ENCODE peak calls at places on chromosomes 2 and 18, in six cellular contexts. S is AG04450, M is psoas muscle, I is retinal pigment epithelial cell, Z is cardiac fibroblast, F is colonic mucosa. U is an unnamed sample.

GRCh38 chr2:65329551-65329950 is 101.9 kb downstream of the ACTR2 start:
- DNase-seq in S (no peak), M (no peak), I (no peak), Z (no peak), F (no peak), U (no peak)

GRCh38 chr2:133421516-133422324 is 146.5 kb downstream of the NCKAP5 start:
- DNase-seq in S (peak), M (no peak), I (no peak), Z (peak), F (peak), U (peak)

GRCh38 chr2:1369905-1370304 is 43.4 kb upstream of the TPO start:
- DNase-seq in S (no peak), M (no peak), I (no peak), Z (no peak), F (no peak), U (no peak)

GRCh38 chr2:237464757-237465391 is 22.2 kb upstream of the MLPH start:
- DNase-seq in S (no peak), M (no peak), I (no peak), Z (no peak), F (no peak), U (no peak)

GRCh38 chr18:76446321-76446720 is 48.7 kb downstream of the ZNF516 start:
- DNase-seq in S (no peak), M (no peak), I (no peak), Z (no peak), F (no peak), U (no peak)

GRCh38 chr2:106745468-106745867 is 140.5 kb downstream of the ST6GAL2 start:
- DNase-seq in S (no peak), M (no peak), I (no peak), Z (peak), F (no peak), U (no peak)

GRCh38 chr2:112850588-112850987 is 14.0 kb upstream of the IL1B start:
- DNase-seq in S (no peak), M (no peak), I (no peak), Z (no peak), F (no peak), U (no peak)

GRCh38 chr2:234309431-234309830 is 187.4 kb downstream of the ARL4C start:
- DNase-seq in S (no peak), M (no peak), I (no peak), Z (no peak), F (no peak), U (no peak)

GRCh38 chr18:25229080-25229479 is 122.9 kb downstream of the ZNF521 start:
- DNase-seq in S (peak), M (no peak), I (no peak), Z (peak), F (no peak), U (no peak)

GRCh38 chr2:216285641-216286156 is 86.6 kb downstream of the MARCHF4 start:
- DNase-seq in S (no peak), M (no peak), I (no peak), Z (no peak), F (no peak), U (no peak)

GRCh38 chr2:224086226-224086911 is 47.3 kb upstream of the SERPINE2 start:
- DNase-seq in S (no peak), M (no peak), I (peak), Z (peak), F (no peak), U (no peak)

GRCh38 chr18:5195656-5196055 is 1.4 kb downstream of the AKAIN1 start:
- DNase-seq in S (no peak), M (no peak), I (no peak), Z (no peak), F (no peak), U (no peak)

GRCh38 chr2:217795706-217796465 is 206.9 kb downstream of the TNS1 start:
- DNase-seq in S (no peak), M (no peak), I (no peak), Z (no peak), F (peak), U (no peak)

GRCh38 chr2:39481611-39482010 is 44.5 kb upstream of the MAP4K3 start:
- DNase-seq in S (no peak), M (no peak), I (no peak), Z (peak), F (no peak), U (no peak)

GRCh38 chr2:201880620-201881381 is 74.5 kb downstream of the CDK15 start:
- DNase-seq in S (no peak), M (peak), I (no peak), Z (no peak), F (no peak), U (no peak)

GRCh38 chr2:218223046-218223445 is 6.1 kb downstream of the ARPC2 start:
- DNase-seq in S (no peak), M (no peak), I (no peak), Z (no peak), F (no peak), U (no peak)

GRCh38 chr2:128442053-128442751 is 123.5 kb upstream of the HS6ST1 start:
- DNase-seq in S (no peak), M (no peak), I (no peak), Z (no peak), F (peak), U (no peak)

GRCh38 chr18:45024357-45025107 is 343.8 kb downstream of the SETBP1 start:
- DNase-seq in S (no peak), M (no peak), I (no peak), Z (no peak), F (no peak), U (no peak)

GRCh38 chr2:11214770-11215169 is 59.5 kb downstream of the SLC66A3 start:
- DNase-seq in S (no peak), M (no peak), I (no peak), Z (no peak), F (no peak), U (no peak)

GRCh38 chr2:73418343-73418742 is 32.7 kb downstream of the ALMS1 start:
- DNase-seq in S (peak), M (peak), I (peak), Z (peak), F (peak), U (no peak)

GRCh38 chr2:135600915-135601314 is 69.6 kb downstream of the R3HDM1 start:
- DNase-seq in S (no peak), M (no peak), I (no peak), Z (peak), F (no peak), U (no peak)

GRCh38 chr2:233990261-233990798 is 60.2 kb upstream of the SPP2 start:
- DNase-seq in S (no peak), M (no peak), I (no peak), Z (no peak), F (no peak), U (no peak)

GRCh38 chr2:232491139-232491780 is 3.6 kb upstream of the ECEL1 start:
- DNase-seq in S (no peak), M (no peak), I (no peak), Z (no peak), F (no peak), U (no peak)

GRCh38 chr2:209463835-209464234 is 40.0 kb downstream of the MAP2 start:
- DNase-seq in S (no peak), M (no peak), I (no peak), Z (no peak), F (no peak), U (no peak)

GRCh38 chr18:75088622-75089211 is 120.2 kb downstream of the PTGR3 start:
- DNase-seq in S (no peak), M (no peak), I (no peak), Z (no peak), F (no peak), U (no peak)

GRCh38 chr18:33577688-33578370 is at the start of gene ASXL3:
- DNase-seq in S (no peak), M (peak), I (no peak), Z (peak), F (peak), U (peak)

GRCh38 chr2:195848119-195848899 is 191.3 kb downstream of the SLC39A10 start:
- DNase-seq in S (no peak), M (no peak), I (no peak), Z (no peak), F (no peak), U (no peak)

GRCh38 chr2:150526006-150526405 is 38.5 kb upstream of the RND3 start:
- DNase-seq in S (no peak), M (no peak), I (no peak), Z (no peak), F (no peak), U (no peak)

GRCh38 chr18:29712785-29713184 is 1329.8 kb downstream of the DSC3 start:
- DNase-seq in S (no peak), M (no peak), I (no peak), Z (no peak), F (no peak), U (no peak)

GRCh38 chr2:165791811-165792454 is 2.1 kb downstream of the GALNT3 start:
- DNase-seq in S (no peak), M (no peak), I (peak), Z (no peak), F (no peak), U (no peak)

GRCh38 chr2:179096090-179096489 is 46.2 kb upstream of the CCDC141 start:
- DNase-seq in S (no peak), M (no peak), I (no peak), Z (no peak), F (no peak), U (no peak)

GRCh38 chr2:65316072-65316471 is 88.4 kb downstream of the ACTR2 start:
- DNase-seq in S (peak), M (peak), I (no peak), Z (peak), F (no peak), U (no peak)

GRCh38 chr2:204533629-204534370 is 11.5 kb upstream of the PARD3B start:
- DNase-seq in S (no peak), M (no peak), I (no peak), Z (no peak), F (peak), U (no peak)

GRCh38 chr18:23142285-23142929 is 7.1 kb downstream of the CABLES1 start:
- DNase-seq in S (no peak), M (no peak), I (no peak), Z (no peak), F (no peak), U (no peak)

GRCh38 chr2:16330012-16330411 is 335.6 kb downstream of the CYRIA start:
- DNase-seq in S (no peak), M (no peak), I (no peak), Z (no peak), F (no peak), U (no peak)

GRCh38 chr2:38716185-38716584 is 35.0 kb downstream of the SRSF7 start:
- DNase-seq in S (peak), M (no peak), I (no peak), Z (peak), F (no peak), U (no peak)

GRCh38 chr2:34012728-34013302 is 413.7 kb upstream of the FAM98A start:
- DNase-seq in S (peak), M (peak), I (peak), Z (peak), F (peak), U (no peak)

GRCh38 chr2:160920791-160921303 is 239.4 kb upstream of the TANK start:
- DNase-seq in S (peak), M (peak), I (no peak), Z (peak), F (no peak), U (no peak)

DNA sequence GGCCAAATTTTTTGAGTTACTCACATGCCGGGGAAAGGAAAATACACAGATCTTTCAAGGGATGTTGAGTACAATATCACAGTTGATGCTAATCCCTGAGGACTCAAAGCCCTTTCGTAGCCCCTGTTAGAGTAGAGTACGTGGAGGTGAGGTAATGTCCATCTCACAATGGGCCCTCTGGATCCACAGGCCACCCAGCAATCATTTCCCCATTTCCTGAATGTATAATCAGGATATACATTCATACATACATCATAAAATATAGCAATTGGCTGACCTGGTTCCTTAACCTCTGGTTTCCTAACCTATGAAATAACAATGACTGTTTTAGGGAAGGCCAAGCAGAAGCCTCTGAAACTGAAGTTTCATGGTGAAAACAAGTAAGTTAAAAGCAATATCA is 10.2 kb upstream of the SP100 start:
- DNase-seq in S (no peak), M (no peak), I (no peak), Z (no peak), F (no peak), U (no peak)
- TF ChIP-seq CTCF in S (no peak), M (no peak), I (no peak), Z (no peak), F (no peak), U (no peak)

GRCh38 chr18:43590182-43590903 is 313.1 kb upstream of the SYT4 start:
- DNase-seq in S (no peak), M (no peak), I (no peak), Z (no peak), F (no peak), U (no peak)

GRCh38 chr18:43589611-43590151 is 312.4 kb upstream of the SYT4 start:
- DNase-seq in S (no peak), M (no peak), I (no peak), Z (no peak), F (no peak), U (no peak)

GRCh38 chr18:43592268-43592667 is 315.0 kb upstream of the SYT4 start:
- DNase-seq in S (no peak), M (no peak), I (no peak), Z (no peak), F (no peak), U (no peak)

GRCh38 chr18:43588838-43589237 is 311.5 kb upstream of the SYT4 start:
- DNase-seq in S (no peak), M (no peak), I (no peak), Z (no peak), F (no peak), U (no peak)

DNA sequence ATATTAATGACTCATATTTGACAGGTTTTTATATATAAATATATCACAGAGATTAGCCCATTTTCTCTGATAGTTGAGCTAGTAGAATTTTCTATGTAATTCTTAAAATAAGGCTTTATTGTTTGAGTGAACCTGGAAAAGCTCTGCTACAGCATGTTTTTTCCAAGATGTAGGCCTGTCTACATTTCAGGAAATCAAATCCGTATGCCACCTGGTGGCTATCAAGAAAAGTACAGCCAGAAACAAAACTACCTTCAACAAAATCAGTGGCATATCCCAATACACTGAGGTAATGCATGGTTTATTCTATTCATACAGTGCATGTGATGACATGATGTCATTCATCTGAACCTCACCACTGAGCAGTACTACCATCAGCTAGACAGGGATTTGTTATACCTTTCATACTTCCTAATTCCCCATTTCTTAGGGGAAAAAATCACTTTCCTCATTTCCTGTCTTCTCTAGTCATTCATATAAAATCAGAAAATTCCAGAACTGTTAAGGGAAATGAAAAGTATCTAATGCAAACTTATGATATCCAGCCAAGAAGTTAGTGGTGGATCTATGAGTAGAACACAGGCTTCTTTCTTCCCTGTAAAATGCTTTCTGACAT is 310.4 kb upstream of the SYT4 start:
- DNase-seq in S (no peak), M (no peak), I (no peak), Z (peak), F (no peak), U (peak)
- TF ChIP-seq CTCF in S (peak), M (peak), I (peak), Z (peak), F (peak), U (peak)

GRCh38 chr18:10032331-10032979 is 118.6 kb downstream of the VAPA start:
- DNase-seq in S (no peak), M (no peak), I (no peak), Z (no peak), F (no peak), U (no peak)
- TF ChIP-seq CTCF in S (peak), M (peak), I (peak), Z (no peak), F (no peak), U (peak)

GRCh38 chr2:85830645-85831044 is 58.1 kb downstream of the ST3GAL5 start:
- DNase-seq in S (no peak), M (no peak), I (no peak), Z (no peak), F (no peak), U (no peak)
- TF ChIP-seq CTCF in S (no peak), M (no peak), I (peak), Z (peak), F (no peak), U (peak)

GRCh38 chr18:39486268-39486667 is 1920.7 kb upstream of the CELF4 start:
- DNase-seq in S (no peak), M (no peak), I (no peak), Z (no peak), F (no peak), U (no peak)
- TF ChIP-seq CTCF in S (no peak), M (no peak), I (no peak), Z (no peak), F (no peak), U (no peak)

U was measured in GM10248.